ENCODE peak calls at places on chromosomes 1 and 21, in eight cellular contexts. One of them, this sample, is unnamed.
A peak's percentile ranks its signal among the peaks of the same experiment; 100 is the strongest.

GRCh38 chr1:73040811-73041210 is 758.5 kb upstream of the NEGR1 start:
- DNase-seq in fibroblast of lung: no peak
- DNase-seq in adrenal gland: no peak
- DNase-seq in CD8-positive, alpha-beta T cell: no peak
- DNase-seq in astrocyte of the spinal cord: no peak
- DNase-seq in coronary artery: no peak
- DNase-seq in OCI-LY7: no peak
- DNase-seq in lower lobe of right lung: no peak
- DNase-seq in this sample: no peak

GRCh38 chr1:2625311-2625710 is 7.5 kb downstream of the MMEL1 start:
- DNase-seq in astrocyte of the spinal cord: no peak
- DNase-seq in CD8-positive, alpha-beta T cell: no peak
- DNase-seq in OCI-LY7: no peak
- DNase-seq in fibroblast of lung: no peak
- DNase-seq in lower lobe of right lung: no peak
- DNase-seq in coronary artery: no peak
- DNase-seq in adrenal gland: no peak
- DNase-seq in this sample: no peak

GRCh38 chr1:54803761-54804470 is 2.8 kb upstream of the TTC22 start:
- DNase-seq in coronary artery: no peak
- DNase-seq in OCI-LY7: no peak
- DNase-seq in lower lobe of right lung: peak; percentile 26
- DNase-seq in astrocyte of the spinal cord: no peak
- DNase-seq in adrenal gland: peak; percentile 92
- DNase-seq in CD8-positive, alpha-beta T cell: no peak
- DNase-seq in fibroblast of lung: peak; percentile 28
- DNase-seq in this sample: no peak

GRCh38 chr1:17877316-17877715 is 122.2 kb downstream of the ACTL8 start:
- DNase-seq in CD8-positive, alpha-beta T cell: no peak
- DNase-seq in lower lobe of right lung: no peak
- DNase-seq in astrocyte of the spinal cord: no peak
- DNase-seq in coronary artery: peak; percentile 33
- DNase-seq in fibroblast of lung: no peak
- DNase-seq in OCI-LY7: no peak
- DNase-seq in adrenal gland: no peak
- DNase-seq in this sample: no peak

GRCh38 chr21:37914211-37914900 is 1.9 kb downstream of the KCNJ6 start:
- DNase-seq in astrocyte of the spinal cord: peak; percentile 15
- DNase-seq in adrenal gland: no peak
- DNase-seq in coronary artery: no peak
- DNase-seq in CD8-positive, alpha-beta T cell: no peak
- DNase-seq in fibroblast of lung: peak; percentile 17
- DNase-seq in lower lobe of right lung: peak; percentile 57
- DNase-seq in OCI-LY7: no peak
- DNase-seq in this sample: peak; percentile 74

GRCh38 chr1:20587639-20588017 is 1.3 kb upstream of the CDA start:
- DNase-seq in astrocyte of the spinal cord: peak; percentile 17
- DNase-seq in coronary artery: no peak
- DNase-seq in CD8-positive, alpha-beta T cell: no peak
- DNase-seq in lower lobe of right lung: no peak
- DNase-seq in OCI-LY7: no peak
- DNase-seq in adrenal gland: no peak
- DNase-seq in fibroblast of lung: peak; percentile 41
- DNase-seq in this sample: no peak

GRCh38 chr21:38794978-38795377 is 10.8 kb upstream of the ETS2 start:
- DNase-seq in lower lobe of right lung: no peak
- DNase-seq in astrocyte of the spinal cord: no peak
- DNase-seq in OCI-LY7: no peak
- DNase-seq in coronary artery: no peak
- DNase-seq in CD8-positive, alpha-beta T cell: no peak
- DNase-seq in fibroblast of lung: no peak
- DNase-seq in adrenal gland: no peak
- DNase-seq in this sample: no peak

GRCh38 chr1:18109756-18110597 is 2.4 kb downstream of the IGSF21 start:
- DNase-seq in OCI-LY7: no peak
- DNase-seq in lower lobe of right lung: no peak
- DNase-seq in adrenal gland: peak; percentile 34
- DNase-seq in CD8-positive, alpha-beta T cell: no peak
- DNase-seq in fibroblast of lung: no peak
- DNase-seq in coronary artery: no peak
- DNase-seq in astrocyte of the spinal cord: no peak
- DNase-seq in this sample: peak; percentile 65

GRCh38 chr1:23100074-23100748 is 68.4 kb downstream of the LUZP1 start:
- DNase-seq in OCI-LY7: no peak
- DNase-seq in astrocyte of the spinal cord: peak; percentile 92
- DNase-seq in lower lobe of right lung: no peak
- DNase-seq in coronary artery: no peak
- DNase-seq in adrenal gland: peak; percentile 84
- DNase-seq in CD8-positive, alpha-beta T cell: no peak
- DNase-seq in fibroblast of lung: peak; percentile 89
- DNase-seq in this sample: peak; percentile 26

GRCh38 chr1:21665711-21666571 is 3.2 kb downstream of the RAP1GAP start:
- DNase-seq in CD8-positive, alpha-beta T cell: no peak
- DNase-seq in fibroblast of lung: no peak
- DNase-seq in adrenal gland: peak; percentile 82
- DNase-seq in astrocyte of the spinal cord: no peak
- DNase-seq in OCI-LY7: no peak
- DNase-seq in lower lobe of right lung: no peak
- DNase-seq in coronary artery: peak; percentile 57
- DNase-seq in this sample: no peak

GRCh38 chr1:41642922-41643321 is 158.4 kb upstream of the EDN2 start:
- DNase-seq in adrenal gland: no peak
- DNase-seq in lower lobe of right lung: no peak
- DNase-seq in fibroblast of lung: no peak
- DNase-seq in CD8-positive, alpha-beta T cell: no peak
- DNase-seq in coronary artery: peak; percentile 46
- DNase-seq in astrocyte of the spinal cord: no peak
- DNase-seq in OCI-LY7: peak; percentile 19
- DNase-seq in this sample: no peak

GRCh38 chr1:98870959-98871903 is 133.4 kb downstream of the PLPPR5 start:
- DNase-seq in fibroblast of lung: no peak
- DNase-seq in CD8-positive, alpha-beta T cell: no peak
- DNase-seq in adrenal gland: no peak
- DNase-seq in OCI-LY7: peak; percentile 90
- DNase-seq in astrocyte of the spinal cord: peak; percentile 3
- DNase-seq in lower lobe of right lung: no peak
- DNase-seq in coronary artery: no peak
- DNase-seq in this sample: no peak

GRCh38 chr1:57422271-57423134 is 1.4 kb downstream of the DAB1 start:
- DNase-seq in OCI-LY7: no peak
- DNase-seq in CD8-positive, alpha-beta T cell: no peak
- DNase-seq in lower lobe of right lung: no peak
- DNase-seq in astrocyte of the spinal cord: peak; percentile 17
- DNase-seq in coronary artery: no peak
- DNase-seq in adrenal gland: no peak
- DNase-seq in fibroblast of lung: peak; percentile 35
- DNase-seq in this sample: peak; percentile 67

GRCh38 chr1:221437171-221437570 is 304.7 kb downstream of the DUSP10 start:
- DNase-seq in adrenal gland: no peak
- DNase-seq in CD8-positive, alpha-beta T cell: no peak
- DNase-seq in astrocyte of the spinal cord: no peak
- DNase-seq in lower lobe of right lung: no peak
- DNase-seq in coronary artery: no peak
- DNase-seq in OCI-LY7: no peak
- DNase-seq in fibroblast of lung: peak; percentile 38
- DNase-seq in this sample: no peak

GRCh38 chr21:14675774-14676530 is 129.8 kb upstream of the SAMSN1 start:
- DNase-seq in coronary artery: no peak
- DNase-seq in adrenal gland: peak; percentile 12
- DNase-seq in CD8-positive, alpha-beta T cell: no peak
- DNase-seq in astrocyte of the spinal cord: no peak
- DNase-seq in lower lobe of right lung: no peak
- DNase-seq in fibroblast of lung: no peak
- DNase-seq in OCI-LY7: peak; percentile 90
- DNase-seq in this sample: no peak

GRCh38 chr1:44810101-44810761 is 1.9 kb downstream of the BTBD19 start:
- DNase-seq in OCI-LY7: peak; percentile 48
- DNase-seq in lower lobe of right lung: peak; percentile 87
- DNase-seq in CD8-positive, alpha-beta T cell: no peak
- DNase-seq in astrocyte of the spinal cord: peak; percentile 62
- DNase-seq in fibroblast of lung: no peak
- DNase-seq in adrenal gland: peak; percentile 82
- DNase-seq in coronary artery: peak; percentile 85
- DNase-seq in this sample: no peak

GRCh38 chr1:152034654-152035405 is 2.0 kb downstream of the S100A11 start:
- DNase-seq in CD8-positive, alpha-beta T cell: peak; percentile 39
- DNase-seq in adrenal gland: peak; percentile 20
- DNase-seq in astrocyte of the spinal cord: peak; percentile 64
- DNase-seq in coronary artery: no peak
- DNase-seq in OCI-LY7: peak; percentile 76
- DNase-seq in lower lobe of right lung: no peak
- DNase-seq in fibroblast of lung: peak; percentile 62
- DNase-seq in this sample: peak; percentile 70

GRCh38 chr1:96808186-96808585 is 86.6 kb downstream of the PTBP2 start:
- DNase-seq in adrenal gland: no peak
- DNase-seq in fibroblast of lung: no peak
- DNase-seq in astrocyte of the spinal cord: no peak
- DNase-seq in lower lobe of right lung: no peak
- DNase-seq in OCI-LY7: no peak
- DNase-seq in CD8-positive, alpha-beta T cell: no peak
- DNase-seq in coronary artery: no peak
- DNase-seq in this sample: no peak

GRCh38 chr21:37711294-37711844 is 204.9 kb downstream of the KCNJ6 start:
- DNase-seq in coronary artery: no peak
- DNase-seq in fibroblast of lung: no peak
- DNase-seq in CD8-positive, alpha-beta T cell: no peak
- DNase-seq in astrocyte of the spinal cord: no peak
- DNase-seq in adrenal gland: no peak
- DNase-seq in lower lobe of right lung: no peak
- DNase-seq in OCI-LY7: no peak
- DNase-seq in this sample: no peak

GRCh38 chr1:230067871-230068814 is 1.1 kb downstream of the GALNT2 start:
- DNase-seq in CD8-positive, alpha-beta T cell: no peak
- DNase-seq in fibroblast of lung: peak; percentile 19
- DNase-seq in coronary artery: peak; percentile 38
- DNase-seq in adrenal gland: peak; percentile 44
- DNase-seq in lower lobe of right lung: peak; percentile 62
- DNase-seq in astrocyte of the spinal cord: no peak
- DNase-seq in OCI-LY7: peak; percentile 38
- DNase-seq in this sample: peak; percentile 64
- TF ChIP-seq CTCF in CD8-positive, alpha-beta T cell: no peak
- TF ChIP-seq CTCF in fibroblast of lung: no peak
- TF ChIP-seq CTCF in coronary artery: no peak
- TF ChIP-seq CTCF in adrenal gland: no peak
- TF ChIP-seq CTCF in lower lobe of right lung: no peak
- TF ChIP-seq CTCF in astrocyte of the spinal cord: peak; percentile 18
- TF ChIP-seq CTCF in OCI-LY7: no peak
- TF ChIP-seq CTCF in this sample: no peak

GRCh38 chr1:31745898-31746668 is 18.1 kb downstream of the ADGRB2 start:
- DNase-seq in coronary artery: no peak
- DNase-seq in lower lobe of right lung: no peak
- DNase-seq in fibroblast of lung: no peak
- DNase-seq in CD8-positive, alpha-beta T cell: no peak
- DNase-seq in astrocyte of the spinal cord: no peak
- DNase-seq in adrenal gland: no peak
- DNase-seq in OCI-LY7: no peak
- DNase-seq in this sample: no peak
- TF ChIP-seq CTCF in coronary artery: no peak
- TF ChIP-seq CTCF in lower lobe of right lung: no peak
- TF ChIP-seq CTCF in fibroblast of lung: no peak
- TF ChIP-seq CTCF in CD8-positive, alpha-beta T cell: peak; percentile 10
- TF ChIP-seq CTCF in astrocyte of the spinal cord: no peak
- TF ChIP-seq CTCF in adrenal gland: no peak
- TF ChIP-seq CTCF in OCI-LY7: no peak
- TF ChIP-seq CTCF in this sample: no peak

DNA sequence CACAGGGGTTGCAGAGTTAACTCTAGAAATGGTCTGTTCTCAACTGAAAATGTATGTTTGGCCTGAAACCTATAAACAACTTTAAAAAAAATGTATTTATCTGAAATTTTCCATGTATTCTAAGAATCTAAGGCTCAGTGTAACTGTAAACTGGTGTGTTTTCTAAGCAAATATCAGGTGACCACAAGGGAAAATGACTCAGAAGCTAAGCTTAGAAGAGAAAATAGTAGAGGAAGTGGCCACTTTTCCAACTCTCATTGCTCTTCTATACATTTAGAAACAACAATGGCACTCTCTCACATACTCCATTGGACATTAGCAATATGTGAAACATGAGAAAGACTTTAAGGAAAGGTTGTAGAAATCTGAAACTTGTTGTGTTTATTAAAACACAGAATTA is 7.5 kb downstream of the TNFSF18 start:
- DNase-seq in astrocyte of the spinal cord: peak; percentile 74
- DNase-seq in adrenal gland: no peak
- DNase-seq in coronary artery: no peak
- DNase-seq in fibroblast of lung: peak; percentile 30
- DNase-seq in OCI-LY7: no peak
- DNase-seq in lower lobe of right lung: no peak
- DNase-seq in CD8-positive, alpha-beta T cell: no peak
- DNase-seq in this sample: no peak
- TF ChIP-seq CTCF in astrocyte of the spinal cord: no peak
- TF ChIP-seq CTCF in adrenal gland: no peak
- TF ChIP-seq CTCF in coronary artery: no peak
- TF ChIP-seq CTCF in fibroblast of lung: no peak
- TF ChIP-seq CTCF in OCI-LY7: no peak
- TF ChIP-seq CTCF in lower lobe of right lung: no peak
- TF ChIP-seq CTCF in CD8-positive, alpha-beta T cell: no peak
- TF ChIP-seq CTCF in this sample: no peak

GRCh38 chr1:84884671-84885389 is 8.2 kb downstream of the LPAR3 start:
- DNase-seq in fibroblast of lung: peak; percentile 34
- DNase-seq in lower lobe of right lung: no peak
- DNase-seq in CD8-positive, alpha-beta T cell: no peak
- DNase-seq in coronary artery: no peak
- DNase-seq in adrenal gland: no peak
- DNase-seq in astrocyte of the spinal cord: no peak
- DNase-seq in OCI-LY7: no peak
- DNase-seq in this sample: no peak
- TF ChIP-seq CTCF in fibroblast of lung: peak; percentile 2
- TF ChIP-seq CTCF in lower lobe of right lung: no peak
- TF ChIP-seq CTCF in CD8-positive, alpha-beta T cell: no peak
- TF ChIP-seq CTCF in coronary artery: no peak
- TF ChIP-seq CTCF in adrenal gland: no peak
- TF ChIP-seq CTCF in astrocyte of the spinal cord: no peak
- TF ChIP-seq CTCF in OCI-LY7: no peak
- TF ChIP-seq CTCF in this sample: no peak

GRCh38 chr1:206608108-206608698 is 4.1 kb downstream of the EIF2D start:
- DNase-seq in astrocyte of the spinal cord: peak; percentile 26
- DNase-seq in fibroblast of lung: peak; percentile 41
- DNase-seq in lower lobe of right lung: no peak
- DNase-seq in OCI-LY7: peak; percentile 60
- DNase-seq in CD8-positive, alpha-beta T cell: no peak
- DNase-seq in adrenal gland: peak; percentile 51
- DNase-seq in coronary artery: no peak
- DNase-seq in this sample: peak; percentile 69
- TF ChIP-seq CTCF in astrocyte of the spinal cord: peak; percentile 81
- TF ChIP-seq CTCF in fibroblast of lung: peak; percentile 81
- TF ChIP-seq CTCF in lower lobe of right lung: peak; percentile 64
- TF ChIP-seq CTCF in OCI-LY7: peak; percentile 98
- TF ChIP-seq CTCF in CD8-positive, alpha-beta T cell: peak; percentile 80
- TF ChIP-seq CTCF in adrenal gland: peak; percentile 52
- TF ChIP-seq CTCF in coronary artery: no peak
- TF ChIP-seq CTCF in this sample: peak; percentile 80

This sample was measured in endothelial cell.